ENCODE peak calls at places on chromosomes 2 and 18, in four cellular contexts. X, B, T and A are unnamed samples.

GRCh38 chr2:100704156-100704555 is 115.8 kb upstream of the NPAS2 start:
- DNase-seq in X (no peak), B (no peak), T (no peak), A (no peak)

GRCh38 chr2:230886207-230886606 is 21.5 kb downstream of the ITM2C start:
- DNase-seq in X (no peak), B (no peak), T (no peak), A (no peak)

GRCh38 chr2:31253344-31254155 is 19.6 kb downstream of the EHD3 start:
- DNase-seq in X (no peak), B (no peak), T (no peak), A (no peak)

GRCh38 chr18:48191494-48191893 is 217.7 kb downstream of the ZBTB7C start:
- DNase-seq in X (no peak), B (no peak), T (no peak), A (no peak)

GRCh38 chr2:198273670-198274069 is 469.3 kb downstream of the PLCL1 start:
- DNase-seq in X (no peak), B (no peak), T (no peak), A (no peak)

GRCh38 chr2:170122883-170123547 is 54.9 kb upstream of the MYO3B start:
- DNase-seq in X (no peak), B (no peak), T (no peak), A (no peak)

GRCh38 chr2:234735829-234736228 is 216.0 kb upstream of the SH3BP4 start:
- DNase-seq in X (no peak), B (no peak), T (no peak), A (no peak)

GRCh38 chr2:10309286-10309685 is 6.6 kb downstream of the HPCAL1 start:
- DNase-seq in X (no peak), B (no peak), T (no peak), A (no peak)

GRCh38 chr18:55406374-55407045 is 181.5 kb downstream of the TCF4 start:
- DNase-seq in X (no peak), B (no peak), T (no peak), A (no peak)

GRCh38 chr2:121804997-121805766 is 49.7 kb downstream of the TSN start:
- DNase-seq in X (no peak), B (no peak), T (no peak), A (no peak)

GRCh38 chr2:48482774-48483173 is 47.2 kb upstream of the STON1 start:
- DNase-seq in X (peak; percentile 21), B (no peak), T (no peak), A (no peak)

GRCh38 chr2:222057249-222058073 is 241.3 kb downstream of the PAX3 start:
- DNase-seq in X (no peak), B (no peak), T (no peak), A (no peak)

GRCh38 chr2:206805922-206806607 is 40.7 kb downstream of the FASTKD2 start:
- DNase-seq in X (no peak), B (no peak), T (no peak), A (no peak)

GRCh38 chr2:127586746-127587295 is 51.3 kb downstream of the MYO7B start:
- DNase-seq in X (no peak), B (peak; percentile 1), T (no peak), A (peak; percentile 20)

GRCh38 chr2:153478289-153479261 is at the start of gene RPRM:
- DNase-seq in X (peak; percentile 68), B (peak; percentile 91), T (peak; percentile 91), A (peak; percentile 90)

GRCh38 chr18:44856157-44856556 is 175.5 kb downstream of the SETBP1 start:
- DNase-seq in X (no peak), B (no peak), T (no peak), A (no peak)

GRCh38 chr18:36255072-36255708 is 42.3 kb upstream of the FHOD3 start:
- DNase-seq in X (no peak), B (no peak), T (no peak), A (no peak)

GRCh38 chr2:188378551-188378950 is 86.9 kb downstream of the GULP1 start:
- DNase-seq in X (no peak), B (no peak), T (no peak), A (no peak)

GRCh38 chr2:168519534-168520308 is 63.6 kb downstream of the CERS6 start:
- DNase-seq in X (no peak), B (no peak), T (no peak), A (no peak)

GRCh38 chr2:8551622-8552074 is 130.2 kb upstream of the ID2 start:
- DNase-seq in X (peak; percentile 8), B (peak; percentile 3), T (peak; percentile 1), A (peak; percentile 56)

GRCh38 chr2:166234112-166234846 is 106.5 kb upstream of the SCN1A start:
- DNase-seq in X (no peak), B (no peak), T (no peak), A (no peak)

GRCh38 chr2:23695214-23696162 is 231.4 kb downstream of the ATAD2B start:
- DNase-seq in X (no peak), B (no peak), T (no peak), A (no peak)

GRCh38 chr2:206858972-206859739 is 80.2 kb upstream of the CPO start:
- DNase-seq in X (no peak), B (no peak), T (no peak), A (no peak)

GRCh38 chr2:112141623-112142001 is 3.4 kb downstream of the FBLN7 start:
- DNase-seq in X (no peak), B (no peak), T (no peak), A (no peak)

GRCh38 chr2:190277234-190278112 is 42.2 kb downstream of the HIBCH start:
- DNase-seq in X (no peak), B (no peak), T (no peak), A (no peak)

GRCh38 chr2:209097168-209097567 is 326.7 kb upstream of the MAP2 start:
- DNase-seq in X (no peak), B (no peak), T (no peak), A (no peak)

GRCh38 chr2:108621087-108621559 is 86.9 kb downstream of the LIMS1 start:
- DNase-seq in X (peak; percentile 63), B (no peak), T (no peak), A (peak; percentile 91)

GRCh38 chr2:44804406-44805235 is 136.9 kb upstream of the SIX3 start:
- DNase-seq in X (no peak), B (no peak), T (no peak), A (no peak)

GRCh38 chr18:48547456-48548403 is 8.9 kb downstream of the CTIF start:
- DNase-seq in X (peak; percentile 24), B (no peak), T (no peak), A (no peak)

GRCh38 chr2:96800762-96801463 is 15.2 kb upstream of the CNNM3 start:
- DNase-seq in X (peak; percentile 84), B (peak; percentile 66), T (peak; percentile 72), A (peak; percentile 94)

GRCh38 chr2:218465987-218466633 is 47.2 kb downstream of the VIL1 start:
- DNase-seq in X (no peak), B (no peak), T (no peak), A (no peak)

GRCh38 chr2:192373754-192374153 is 179.0 kb upstream of the TMEFF2 start:
- DNase-seq in X (no peak), B (no peak), T (no peak), A (no peak)

GRCh38 chr2:230902180-230902899 is 22.7 kb downstream of the GPR55 start:
- DNase-seq in X (no peak), B (peak; percentile 27), T (no peak), A (peak; percentile 81)

GRCh38 chr2:45739796-45740485 is 88.5 kb downstream of the PRKCE start:
- DNase-seq in X (no peak), B (no peak), T (no peak), A (no peak)

DNA sequence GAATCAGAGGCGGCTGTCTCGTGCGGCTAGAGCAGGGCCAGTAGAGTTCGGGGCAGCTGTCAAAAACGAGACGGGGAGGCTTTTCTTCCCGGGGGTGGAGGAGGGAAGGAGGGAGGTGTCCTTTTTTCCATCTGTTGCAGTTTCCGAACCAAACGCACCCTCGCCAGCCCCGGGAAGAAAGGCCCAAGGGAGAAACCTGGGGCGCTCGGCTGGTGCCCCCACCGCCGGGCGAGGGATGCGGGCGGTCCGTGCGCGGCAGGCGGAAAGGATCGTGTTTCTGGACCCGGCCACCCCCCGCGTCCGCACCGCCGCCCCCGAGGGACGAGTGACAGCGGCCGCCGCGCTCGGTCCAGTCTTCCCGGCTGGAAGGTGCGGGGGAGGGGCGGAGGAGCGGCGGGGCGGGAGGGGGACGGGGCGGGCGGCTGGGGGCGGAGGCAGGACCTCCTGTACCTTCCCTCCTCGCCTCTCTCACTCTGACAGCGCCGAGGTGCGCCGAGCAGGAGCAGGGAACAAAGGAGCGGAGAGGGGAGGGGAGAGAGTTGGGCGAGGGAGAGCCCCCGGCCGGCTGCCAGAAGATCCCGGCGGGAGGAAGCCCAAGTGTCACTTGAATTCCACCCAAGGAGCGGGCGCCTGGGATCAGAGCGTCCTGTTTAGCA is at the start of gene TGIF1:
- DNase-seq in X (peak; percentile 87), B (peak; percentile 82), T (peak; percentile 84), A (peak; percentile 93)
- TF ChIP-seq POLR2A in X (peak; percentile 98), B (peak; percentile 57), T (peak; percentile 66), A (no peak)

DNA sequence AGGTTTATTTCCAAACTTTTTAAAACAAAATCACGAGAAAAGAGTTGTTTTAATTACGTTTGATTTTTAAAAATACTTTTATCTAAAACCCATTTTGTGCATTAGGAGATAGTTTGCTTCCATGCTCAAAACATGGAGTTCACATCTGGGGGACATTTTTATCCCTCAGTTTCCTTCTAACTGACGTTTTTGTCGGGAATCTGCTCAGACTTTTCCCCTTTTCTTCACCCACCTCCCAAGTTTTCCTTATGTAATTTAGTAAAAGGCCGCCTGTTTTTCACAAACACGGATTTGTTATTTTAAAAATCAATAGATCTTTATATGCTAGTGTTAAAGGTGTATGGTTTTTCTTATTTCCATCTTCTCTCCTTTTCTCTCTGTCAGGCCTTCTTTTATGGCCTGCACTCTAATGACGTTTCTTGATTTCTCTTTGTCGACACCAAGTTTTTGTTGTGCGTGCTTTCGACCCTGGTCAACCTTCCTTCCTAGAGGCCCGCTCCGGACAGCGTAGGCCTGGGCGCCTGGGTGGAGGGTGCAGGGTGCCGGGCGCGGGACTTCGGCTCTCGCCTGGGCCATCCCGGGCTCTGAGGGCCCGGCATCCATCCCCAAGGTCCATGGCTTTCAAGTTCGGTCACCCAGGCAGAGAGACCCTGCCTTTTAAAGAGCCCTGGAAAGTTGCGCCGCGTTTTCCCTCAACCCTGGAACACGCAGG is 3.9 kb upstream of the SATB2 start:
- DNase-seq in X (no peak), B (no peak), T (no peak), A (peak; percentile 58)
- H3K27me3 ChIP-seq in X (peaks cover 4% of the 10 kb centered on the region), B (peaks cover 3% of the 10 kb centered on the region), T (peaks cover 58% of the 10 kb centered on the region), A (peaks cover 40% of the 10 kb centered on the region)

GRCh38 chr2:203586696-203587095 is 51.6 kb upstream of the RAPH1 start:
- DNase-seq in X (no peak), B (no peak), T (no peak), A (no peak)

GRCh38 chr2:203586151-203586550 is 51.0 kb upstream of the RAPH1 start:
- DNase-seq in X (no peak), B (no peak), T (no peak), A (no peak)

GRCh38 chr2:203583696-203584095 is 48.6 kb upstream of the RAPH1 start:
- DNase-seq in X (no peak), B (no peak), T (no peak), A (no peak)

GRCh38 chr2:203584784-203585183 is 49.7 kb upstream of the RAPH1 start:
- DNase-seq in X (no peak), B (no peak), T (no peak), A (no peak)

DNA sequence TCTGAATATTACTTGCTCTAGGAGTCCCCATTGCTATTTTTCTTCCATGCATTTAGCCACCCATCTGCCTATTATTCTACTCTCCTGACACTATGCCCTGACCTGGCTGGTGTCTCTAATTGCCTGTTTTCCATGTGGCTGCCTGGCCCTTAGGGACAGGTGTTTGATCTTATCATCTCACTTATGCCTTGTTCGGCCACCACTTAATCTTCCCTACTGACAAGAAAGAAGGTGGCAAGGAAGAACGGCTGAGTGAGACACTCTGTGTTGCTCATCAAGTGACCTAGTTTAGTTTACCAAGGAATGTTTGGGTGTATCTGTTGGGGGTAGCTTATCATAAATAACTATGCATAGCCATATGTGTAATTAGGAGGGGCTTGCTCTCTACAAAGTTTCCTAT is 50.4 kb upstream of the RAPH1 start:
- DNase-seq in X (no peak), B (no peak), T (no peak), A (no peak)
- H3K4me3 ChIP-seq in X (no peak overlapping the region), B (no peak overlapping the region), T (no peak overlapping the region), A (no peak overlapping the region)

GRCh38 chr2:70142590-70143313 is 48.1 kb downstream of the C2orf42 start:
- DNase-seq in X (peak; percentile 100), B (peak; percentile 99), T (peak; percentile 99), A (peak; percentile 100)
- TF ChIP-seq POLR2A in X (peak; percentile 70), B (peak; percentile 93), T (peak; percentile 96), A (peak; percentile 42)